ENCODE peak calls at places on chromosome 20, in nine cellular contexts. One of them, this sample, is unnamed.

GRCh38 chr20:33176101-33176500 is 8.1 kb downstream of the BPIFA2 start:
- DNase-seq in CD4-positive, alpha-beta T cell: no peak
- DNase-seq in NCI-H1930: no peak
- DNase-seq in trophoblast cell: no peak
- DNase-seq in NCI-H524: peak
- DNase-seq in uterus: no peak
- DNase-seq in Caco-2: no peak
- DNase-seq in psoas muscle: no peak
- DNase-seq in activated CD8-positive, alpha-beta memory T cell treated with anti-CD3 and anti-CD28 coated beads for 48 hours: no peak
- DNase-seq in this sample: no peak

GRCh38 chr20:57659131-57659788 is 39.0 kb upstream of the ZBP1 start:
- DNase-seq in CD4-positive, alpha-beta T cell: no peak
- DNase-seq in NCI-H1930: no peak
- DNase-seq in trophoblast cell: no peak
- DNase-seq in NCI-H524: no peak
- DNase-seq in uterus: peak
- DNase-seq in Caco-2: no peak
- DNase-seq in psoas muscle: no peak
- DNase-seq in activated CD8-positive, alpha-beta memory T cell treated with anti-CD3 and anti-CD28 coated beads for 48 hours: no peak
- DNase-seq in this sample: no peak

GRCh38 chr20:54397292-54398155 is 77.9 kb upstream of the DOK5 start:
- DNase-seq in CD4-positive, alpha-beta T cell: no peak
- DNase-seq in NCI-H1930: no peak
- DNase-seq in trophoblast cell: peak
- DNase-seq in NCI-H524: no peak
- DNase-seq in uterus: no peak
- DNase-seq in Caco-2: no peak
- DNase-seq in psoas muscle: no peak
- DNase-seq in activated CD8-positive, alpha-beta memory T cell treated with anti-CD3 and anti-CD28 coated beads for 48 hours: no peak
- DNase-seq in this sample: no peak

GRCh38 chr20:52193886-52194545 is 2.4 kb upstream of the ZFP64 start:
- DNase-seq in CD4-positive, alpha-beta T cell: no peak
- DNase-seq in NCI-H1930: no peak
- DNase-seq in trophoblast cell: no peak
- DNase-seq in NCI-H524: no peak
- DNase-seq in uterus: no peak
- DNase-seq in Caco-2: peak
- DNase-seq in psoas muscle: no peak
- DNase-seq in activated CD8-positive, alpha-beta memory T cell treated with anti-CD3 and anti-CD28 coated beads for 48 hours: no peak
- DNase-seq in this sample: no peak

GRCh38 chr20:46179811-46180326 is 61.8 kb downstream of the CD40 start:
- DNase-seq in CD4-positive, alpha-beta T cell: no peak
- DNase-seq in NCI-H1930: no peak
- DNase-seq in trophoblast cell: no peak
- DNase-seq in NCI-H524: no peak
- DNase-seq in uterus: no peak
- DNase-seq in Caco-2: no peak
- DNase-seq in psoas muscle: no peak
- DNase-seq in activated CD8-positive, alpha-beta memory T cell treated with anti-CD3 and anti-CD28 coated beads for 48 hours: no peak
- DNase-seq in this sample: peak

GRCh38 chr20:53921443-53921973 is 148.9 kb downstream of the BCAS1 start:
- DNase-seq in CD4-positive, alpha-beta T cell: no peak
- DNase-seq in NCI-H1930: no peak
- DNase-seq in trophoblast cell: peak
- DNase-seq in NCI-H524: no peak
- DNase-seq in uterus: no peak
- DNase-seq in Caco-2: peak
- DNase-seq in psoas muscle: no peak
- DNase-seq in activated CD8-positive, alpha-beta memory T cell treated with anti-CD3 and anti-CD28 coated beads for 48 hours: no peak
- DNase-seq in this sample: peak

GRCh38 chr20:17961600-17961965 is 7.0 kb downstream of the SNX5 start:
- DNase-seq in CD4-positive, alpha-beta T cell: no peak
- DNase-seq in NCI-H1930: no peak
- DNase-seq in trophoblast cell: no peak
- DNase-seq in NCI-H524: no peak
- DNase-seq in uterus: no peak
- DNase-seq in Caco-2: no peak
- DNase-seq in psoas muscle: no peak
- DNase-seq in activated CD8-positive, alpha-beta memory T cell treated with anti-CD3 and anti-CD28 coated beads for 48 hours: no peak
- DNase-seq in this sample: no peak

GRCh38 chr20:1277529-1278322 is 11.6 kb downstream of the SNPH start:
- DNase-seq in CD4-positive, alpha-beta T cell: no peak
- DNase-seq in NCI-H1930: no peak
- DNase-seq in trophoblast cell: no peak
- DNase-seq in NCI-H524: no peak
- DNase-seq in uterus: no peak
- DNase-seq in Caco-2: no peak
- DNase-seq in psoas muscle: no peak
- DNase-seq in activated CD8-positive, alpha-beta memory T cell treated with anti-CD3 and anti-CD28 coated beads for 48 hours: no peak
- DNase-seq in this sample: no peak

GRCh38 chr20:46715292-46715756 is 5.9 kb downstream of the SLC2A10 start:
- DNase-seq in CD4-positive, alpha-beta T cell: no peak
- DNase-seq in NCI-H1930: no peak
- DNase-seq in trophoblast cell: peak
- DNase-seq in NCI-H524: no peak
- DNase-seq in uterus: peak
- DNase-seq in Caco-2: peak
- DNase-seq in psoas muscle: peak
- DNase-seq in activated CD8-positive, alpha-beta memory T cell treated with anti-CD3 and anti-CD28 coated beads for 48 hours: no peak
- DNase-seq in this sample: peak

GRCh38 chr20:46255440-46256104 is 52.7 kb downstream of the CDH22 start:
- DNase-seq in CD4-positive, alpha-beta T cell: peak
- DNase-seq in NCI-H1930: no peak
- DNase-seq in trophoblast cell: no peak
- DNase-seq in NCI-H524: peak
- DNase-seq in uterus: peak
- DNase-seq in Caco-2: no peak
- DNase-seq in psoas muscle: peak
- DNase-seq in activated CD8-positive, alpha-beta memory T cell treated with anti-CD3 and anti-CD28 coated beads for 48 hours: no peak
- DNase-seq in this sample: peak

GRCh38 chr20:17485017-17485416 is 46.2 kb downstream of the BFSP1 start:
- DNase-seq in CD4-positive, alpha-beta T cell: no peak
- DNase-seq in NCI-H1930: no peak
- DNase-seq in trophoblast cell: no peak
- DNase-seq in NCI-H524: no peak
- DNase-seq in uterus: no peak
- DNase-seq in Caco-2: no peak
- DNase-seq in psoas muscle: no peak
- DNase-seq in activated CD8-positive, alpha-beta memory T cell treated with anti-CD3 and anti-CD28 coated beads for 48 hours: no peak
- DNase-seq in this sample: peak

GRCh38 chr20:33732166-33732970 is 572 bp downstream of the ZNF341 start:
- DNase-seq in CD4-positive, alpha-beta T cell: peak
- DNase-seq in NCI-H1930: no peak
- DNase-seq in trophoblast cell: peak
- DNase-seq in NCI-H524: peak
- DNase-seq in uterus: no peak
- DNase-seq in Caco-2: peak
- DNase-seq in psoas muscle: peak
- DNase-seq in activated CD8-positive, alpha-beta memory T cell treated with anti-CD3 and anti-CD28 coated beads for 48 hours: peak
- DNase-seq in this sample: no peak

GRCh38 chr20:33337531-33338165 is 54.6 kb downstream of the BPIFB1 start:
- DNase-seq in CD4-positive, alpha-beta T cell: no peak
- DNase-seq in NCI-H1930: no peak
- DNase-seq in trophoblast cell: no peak
- DNase-seq in NCI-H524: no peak
- DNase-seq in uterus: no peak
- DNase-seq in Caco-2: no peak
- DNase-seq in psoas muscle: no peak
- DNase-seq in activated CD8-positive, alpha-beta memory T cell treated with anti-CD3 and anti-CD28 coated beads for 48 hours: no peak
- DNase-seq in this sample: no peak

GRCh38 chr20:35902545-35902941 is 51.8 kb downstream of the SCAND1 start:
- DNase-seq in CD4-positive, alpha-beta T cell: no peak
- DNase-seq in NCI-H1930: no peak
- DNase-seq in trophoblast cell: peak
- DNase-seq in NCI-H524: no peak
- DNase-seq in uterus: no peak
- DNase-seq in Caco-2: peak
- DNase-seq in psoas muscle: no peak
- DNase-seq in activated CD8-positive, alpha-beta memory T cell treated with anti-CD3 and anti-CD28 coated beads for 48 hours: no peak
- DNase-seq in this sample: no peak

GRCh38 chr20:61678437-61678836 is 387.2 kb downstream of the TAF4 start:
- DNase-seq in CD4-positive, alpha-beta T cell: no peak
- DNase-seq in NCI-H1930: no peak
- DNase-seq in trophoblast cell: no peak
- DNase-seq in NCI-H524: no peak
- DNase-seq in uterus: no peak
- DNase-seq in Caco-2: no peak
- DNase-seq in psoas muscle: no peak
- DNase-seq in activated CD8-positive, alpha-beta memory T cell treated with anti-CD3 and anti-CD28 coated beads for 48 hours: no peak
- DNase-seq in this sample: no peak

GRCh38 chr20:49859807-49860206 is 47.2 kb downstream of the SLC9A8 start:
- DNase-seq in CD4-positive, alpha-beta T cell: no peak
- DNase-seq in NCI-H1930: no peak
- DNase-seq in trophoblast cell: peak
- DNase-seq in NCI-H524: no peak
- DNase-seq in uterus: no peak
- DNase-seq in Caco-2: no peak
- DNase-seq in psoas muscle: no peak
- DNase-seq in activated CD8-positive, alpha-beta memory T cell treated with anti-CD3 and anti-CD28 coated beads for 48 hours: no peak
- DNase-seq in this sample: peak

GRCh38 chr20:37898301-37899104 is 4.4 kb upstream of the VSTM2L start:
- DNase-seq in CD4-positive, alpha-beta T cell: no peak
- DNase-seq in NCI-H1930: no peak
- DNase-seq in trophoblast cell: peak
- DNase-seq in NCI-H524: no peak
- DNase-seq in uterus: no peak
- DNase-seq in Caco-2: no peak
- DNase-seq in psoas muscle: no peak
- DNase-seq in activated CD8-positive, alpha-beta memory T cell treated with anti-CD3 and anti-CD28 coated beads for 48 hours: no peak
- DNase-seq in this sample: peak

GRCh38 chr20:32893878-32894483 is 35.3 kb downstream of the EFCAB8 start:
- DNase-seq in CD4-positive, alpha-beta T cell: no peak
- DNase-seq in NCI-H1930: no peak
- DNase-seq in trophoblast cell: peak
- DNase-seq in NCI-H524: no peak
- DNase-seq in uterus: no peak
- DNase-seq in Caco-2: peak
- DNase-seq in psoas muscle: no peak
- DNase-seq in activated CD8-positive, alpha-beta memory T cell treated with anti-CD3 and anti-CD28 coated beads for 48 hours: no peak
- DNase-seq in this sample: peak

GRCh38 chr20:23147964-23148720 is 62.0 kb upstream of the CD93 start:
- DNase-seq in CD4-positive, alpha-beta T cell: no peak
- DNase-seq in NCI-H1930: no peak
- DNase-seq in trophoblast cell: peak
- DNase-seq in NCI-H524: no peak
- DNase-seq in uterus: no peak
- DNase-seq in Caco-2: no peak
- DNase-seq in psoas muscle: peak
- DNase-seq in activated CD8-positive, alpha-beta memory T cell treated with anti-CD3 and anti-CD28 coated beads for 48 hours: peak
- DNase-seq in this sample: peak

GRCh38 chr20:5652626-5653573 is 97.3 kb upstream of the SHLD1 start:
- DNase-seq in CD4-positive, alpha-beta T cell: no peak
- DNase-seq in NCI-H1930: no peak
- DNase-seq in trophoblast cell: no peak
- DNase-seq in NCI-H524: no peak
- DNase-seq in uterus: no peak
- DNase-seq in Caco-2: no peak
- DNase-seq in psoas muscle: no peak
- DNase-seq in activated CD8-positive, alpha-beta memory T cell treated with anti-CD3 and anti-CD28 coated beads for 48 hours: no peak
- DNase-seq in this sample: no peak

GRCh38 chr20:2599265-2600060 is 53.0 kb upstream of the NOP56 start:
- DNase-seq in CD4-positive, alpha-beta T cell: no peak
- DNase-seq in NCI-H1930: no peak
- DNase-seq in trophoblast cell: no peak
- DNase-seq in NCI-H524: peak
- DNase-seq in uterus: no peak
- DNase-seq in Caco-2: no peak
- DNase-seq in psoas muscle: no peak
- DNase-seq in activated CD8-positive, alpha-beta memory T cell treated with anti-CD3 and anti-CD28 coated beads for 48 hours: no peak
- DNase-seq in this sample: no peak

GRCh38 chr20:42846784-42847490 is 342.8 kb downstream of the PTPRT start:
- DNase-seq in CD4-positive, alpha-beta T cell: no peak
- DNase-seq in NCI-H1930: no peak
- DNase-seq in trophoblast cell: no peak
- DNase-seq in NCI-H524: no peak
- DNase-seq in uterus: no peak
- DNase-seq in Caco-2: no peak
- DNase-seq in psoas muscle: no peak
- DNase-seq in activated CD8-positive, alpha-beta memory T cell treated with anti-CD3 and anti-CD28 coated beads for 48 hours: no peak
- DNase-seq in this sample: no peak

GRCh38 chr20:20214757-20215275 is 153.1 kb upstream of the INSM1 start:
- DNase-seq in CD4-positive, alpha-beta T cell: no peak
- DNase-seq in NCI-H1930: peak
- DNase-seq in trophoblast cell: no peak
- DNase-seq in NCI-H524: peak
- DNase-seq in uterus: no peak
- DNase-seq in Caco-2: no peak
- DNase-seq in psoas muscle: no peak
- DNase-seq in activated CD8-positive, alpha-beta memory T cell treated with anti-CD3 and anti-CD28 coated beads for 48 hours: no peak
- DNase-seq in this sample: no peak

GRCh38 chr20:10540636-10541493 is 105.8 kb downstream of the SLX4IP start:
- DNase-seq in CD4-positive, alpha-beta T cell: no peak
- DNase-seq in NCI-H1930: no peak
- DNase-seq in trophoblast cell: peak
- DNase-seq in NCI-H524: no peak
- DNase-seq in uterus: no peak
- DNase-seq in Caco-2: peak
- DNase-seq in psoas muscle: no peak
- DNase-seq in activated CD8-positive, alpha-beta memory T cell treated with anti-CD3 and anti-CD28 coated beads for 48 hours: no peak
- DNase-seq in this sample: peak

GRCh38 chr20:38222231-38222922 is 38.2 kb downstream of the KIAA1755 start:
- DNase-seq in CD4-positive, alpha-beta T cell: peak
- DNase-seq in NCI-H1930: no peak
- DNase-seq in trophoblast cell: peak
- DNase-seq in NCI-H524: peak
- DNase-seq in uterus: peak
- DNase-seq in Caco-2: peak
- DNase-seq in psoas muscle: peak
- DNase-seq in activated CD8-positive, alpha-beta memory T cell treated with anti-CD3 and anti-CD28 coated beads for 48 hours: peak
- DNase-seq in this sample: peak

GRCh38 chr20:32582659-32583580 is 2.2 kb downstream of the NOL4L start:
- DNase-seq in CD4-positive, alpha-beta T cell: peak
- DNase-seq in NCI-H1930: no peak
- DNase-seq in trophoblast cell: no peak
- DNase-seq in NCI-H524: peak
- DNase-seq in uterus: peak
- DNase-seq in Caco-2: peak
- DNase-seq in psoas muscle: no peak
- DNase-seq in activated CD8-positive, alpha-beta memory T cell treated with anti-CD3 and anti-CD28 coated beads for 48 hours: no peak
- DNase-seq in this sample: no peak

GRCh38 chr20:63573739-63574131 is 304 bp downstream of the HELZ2 start:
- DNase-seq in CD4-positive, alpha-beta T cell: no peak
- DNase-seq in NCI-H1930: no peak
- DNase-seq in trophoblast cell: peak
- DNase-seq in NCI-H524: no peak
- DNase-seq in uterus: no peak
- DNase-seq in Caco-2: peak
- DNase-seq in psoas muscle: no peak
- DNase-seq in activated CD8-positive, alpha-beta memory T cell treated with anti-CD3 and anti-CD28 coated beads for 48 hours: no peak
- DNase-seq in this sample: no peak

GRCh38 chr20:11368965-11369711 is 548.6 kb upstream of the BTBD3 start:
- DNase-seq in CD4-positive, alpha-beta T cell: no peak
- DNase-seq in NCI-H1930: no peak
- DNase-seq in trophoblast cell: no peak
- DNase-seq in NCI-H524: no peak
- DNase-seq in uterus: no peak
- DNase-seq in Caco-2: no peak
- DNase-seq in psoas muscle: no peak
- DNase-seq in activated CD8-positive, alpha-beta memory T cell treated with anti-CD3 and anti-CD28 coated beads for 48 hours: no peak
- DNase-seq in this sample: no peak

GRCh38 chr20:25032478-25033183 is 25.3 kb downstream of the ACSS1 start:
- DNase-seq in CD4-positive, alpha-beta T cell: no peak
- DNase-seq in NCI-H1930: no peak
- DNase-seq in trophoblast cell: peak
- DNase-seq in NCI-H524: no peak
- DNase-seq in uterus: peak
- DNase-seq in Caco-2: no peak
- DNase-seq in psoas muscle: peak
- DNase-seq in activated CD8-positive, alpha-beta memory T cell treated with anti-CD3 and anti-CD28 coated beads for 48 hours: no peak
- DNase-seq in this sample: no peak

GRCh38 chr20:58891076-58891685 is 38.7 kb downstream of the GNAS start:
- DNase-seq in CD4-positive, alpha-beta T cell: peak
- DNase-seq in NCI-H1930: peak
- DNase-seq in trophoblast cell: peak
- DNase-seq in NCI-H524: peak
- DNase-seq in uterus: peak
- DNase-seq in Caco-2: peak
- DNase-seq in psoas muscle: peak
- DNase-seq in activated CD8-positive, alpha-beta memory T cell treated with anti-CD3 and anti-CD28 coated beads for 48 hours: peak
- DNase-seq in this sample: peak